ENCODE peak calls at places on chromosome X, in nine cellular contexts. One of them, this sample, is unnamed. For H3K36me3, the result is how much of the 10 kb centered on the place peaks cover.

GRCh38 chrX:39818071-39818470 is 279.7 kb downstream of the BCOR start:
- DNase-seq in right lobe of liver: peak
- DNase-seq in transverse colon: no peak
- DNase-seq in IMR-90: no peak
- DNase-seq in endothelial cell of umbilical vein: no peak
- DNase-seq in cardiac muscle cell: no peak
- DNase-seq in uterus: no peak
- DNase-seq in MM.1S: no peak
- DNase-seq in astrocyte: no peak
- DNase-seq in this sample: peak

GRCh38 chrX:133249659-133250058 is 31.5 kb upstream of the TFDP3 start:
- DNase-seq in right lobe of liver: no peak
- DNase-seq in transverse colon: no peak
- DNase-seq in IMR-90: no peak
- DNase-seq in endothelial cell of umbilical vein: no peak
- DNase-seq in cardiac muscle cell: no peak
- DNase-seq in uterus: no peak
- DNase-seq in MM.1S: peak
- DNase-seq in astrocyte: no peak
- DNase-seq in this sample: no peak

GRCh38 chrX:136272325-136272724 is 21.1 kb upstream of the MAP7D3 start:
- DNase-seq in right lobe of liver: no peak
- DNase-seq in transverse colon: no peak
- DNase-seq in IMR-90: no peak
- DNase-seq in endothelial cell of umbilical vein: no peak
- DNase-seq in cardiac muscle cell: no peak
- DNase-seq in uterus: no peak
- DNase-seq in MM.1S: no peak
- DNase-seq in astrocyte: no peak
- DNase-seq in this sample: no peak

GRCh38 chrX:119093991-119094741 is 21.4 kb downstream of the CT47C1 start:
- DNase-seq in right lobe of liver: no peak
- DNase-seq in transverse colon: no peak
- DNase-seq in IMR-90: peak
- DNase-seq in endothelial cell of umbilical vein: no peak
- DNase-seq in cardiac muscle cell: no peak
- DNase-seq in uterus: no peak
- DNase-seq in MM.1S: no peak
- DNase-seq in astrocyte: no peak
- DNase-seq in this sample: no peak

GRCh38 chrX:25206761-25207160 is 191.0 kb upstream of the ARX start:
- DNase-seq in right lobe of liver: no peak
- DNase-seq in transverse colon: no peak
- DNase-seq in IMR-90: peak
- DNase-seq in endothelial cell of umbilical vein: no peak
- DNase-seq in cardiac muscle cell: no peak
- DNase-seq in uterus: no peak
- DNase-seq in MM.1S: no peak
- DNase-seq in astrocyte: peak
- DNase-seq in this sample: no peak

GRCh38 chrX:23114256-23114655 is 114.5 kb downstream of the DDX53 start:
- DNase-seq in right lobe of liver: no peak
- DNase-seq in transverse colon: no peak
- DNase-seq in IMR-90: no peak
- DNase-seq in endothelial cell of umbilical vein: no peak
- DNase-seq in cardiac muscle cell: no peak
- DNase-seq in uterus: no peak
- DNase-seq in MM.1S: no peak
- DNase-seq in astrocyte: no peak
- DNase-seq in this sample: no peak

GRCh38 chrX:53494427-53494826 is 60.3 kb upstream of the HSD17B10 start:
- DNase-seq in right lobe of liver: no peak
- DNase-seq in transverse colon: no peak
- DNase-seq in IMR-90: peak
- DNase-seq in endothelial cell of umbilical vein: no peak
- DNase-seq in cardiac muscle cell: no peak
- DNase-seq in uterus: no peak
- DNase-seq in MM.1S: no peak
- DNase-seq in astrocyte: no peak
- DNase-seq in this sample: no peak

GRCh38 chrX:87728459-87728858 is 210.9 kb downstream of the KLHL4 start:
- DNase-seq in right lobe of liver: no peak
- DNase-seq in transverse colon: no peak
- DNase-seq in IMR-90: no peak
- DNase-seq in endothelial cell of umbilical vein: no peak
- DNase-seq in cardiac muscle cell: no peak
- DNase-seq in uterus: no peak
- DNase-seq in MM.1S: no peak
- DNase-seq in astrocyte: no peak
- DNase-seq in this sample: no peak

GRCh38 chrX:42585842-42586621 is 191.9 kb downstream of the PPP1R2C start:
- DNase-seq in right lobe of liver: no peak
- DNase-seq in transverse colon: no peak
- DNase-seq in IMR-90: no peak
- DNase-seq in endothelial cell of umbilical vein: peak
- DNase-seq in cardiac muscle cell: no peak
- DNase-seq in uterus: no peak
- DNase-seq in MM.1S: peak
- DNase-seq in astrocyte: no peak
- DNase-seq in this sample: no peak

GRCh38 chrX:17032351-17032750 is 85.9 kb downstream of the REPS2 start:
- DNase-seq in right lobe of liver: no peak
- DNase-seq in transverse colon: no peak
- DNase-seq in IMR-90: no peak
- DNase-seq in endothelial cell of umbilical vein: peak
- DNase-seq in cardiac muscle cell: no peak
- DNase-seq in uterus: peak
- DNase-seq in MM.1S: no peak
- DNase-seq in astrocyte: peak
- DNase-seq in this sample: no peak

GRCh38 chrX:134460861-134461218 is 875 bp downstream of the HPRT1 start:
- DNase-seq in right lobe of liver: no peak
- DNase-seq in transverse colon: no peak
- DNase-seq in IMR-90: peak
- DNase-seq in endothelial cell of umbilical vein: peak
- DNase-seq in cardiac muscle cell: peak
- DNase-seq in uterus: no peak
- DNase-seq in MM.1S: peak
- DNase-seq in astrocyte: no peak
- DNase-seq in this sample: no peak

GRCh38 chrX:19595036-19595435 is 79.7 kb upstream of the MAP3K15 start:
- DNase-seq in right lobe of liver: no peak
- DNase-seq in transverse colon: no peak
- DNase-seq in IMR-90: no peak
- DNase-seq in endothelial cell of umbilical vein: no peak
- DNase-seq in cardiac muscle cell: no peak
- DNase-seq in uterus: no peak
- DNase-seq in MM.1S: peak
- DNase-seq in astrocyte: no peak
- DNase-seq in this sample: no peak

GRCh38 chrX:40262641-40263560 is 165.1 kb upstream of the BCOR start:
- DNase-seq in right lobe of liver: no peak
- DNase-seq in transverse colon: no peak
- DNase-seq in IMR-90: peak
- DNase-seq in endothelial cell of umbilical vein: peak
- DNase-seq in cardiac muscle cell: peak
- DNase-seq in uterus: peak
- DNase-seq in MM.1S: no peak
- DNase-seq in astrocyte: peak
- DNase-seq in this sample: no peak

DNA sequence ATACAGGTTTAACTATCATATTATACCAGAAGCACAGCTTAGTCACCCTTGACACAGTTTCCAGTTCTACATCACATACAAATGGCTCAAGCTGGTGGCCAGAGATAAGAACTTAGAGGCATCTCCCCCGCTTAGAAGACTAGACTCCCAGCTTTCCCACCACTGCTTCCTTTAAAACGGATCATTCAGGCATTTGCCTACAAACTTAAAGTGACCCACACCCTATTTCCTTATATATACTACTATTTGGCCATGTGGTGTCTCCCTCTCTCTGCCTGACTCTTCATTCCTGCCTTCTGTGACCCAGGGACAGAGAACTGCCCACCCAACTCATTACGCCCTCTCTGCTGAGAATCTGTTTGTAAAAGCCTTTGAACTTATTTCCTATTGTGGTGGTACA is 781.2 kb upstream of the DIAPH2 start:
- DNase-seq in right lobe of liver: no peak
- DNase-seq in transverse colon: no peak
- DNase-seq in IMR-90: no peak
- DNase-seq in endothelial cell of umbilical vein: peak
- DNase-seq in cardiac muscle cell: peak
- DNase-seq in uterus: no peak
- DNase-seq in MM.1S: no peak
- DNase-seq in astrocyte: no peak
- DNase-seq in this sample: no peak
- TF ChIP-seq CTCF in right lobe of liver: no peak
- TF ChIP-seq CTCF in transverse colon: no peak
- TF ChIP-seq CTCF in IMR-90: no peak
- TF ChIP-seq CTCF in endothelial cell of umbilical vein: peak
- TF ChIP-seq CTCF in cardiac muscle cell: no peak
- TF ChIP-seq CTCF in uterus: no peak
- TF ChIP-seq CTCF in MM.1S: no peak
- TF ChIP-seq CTCF in astrocyte: no peak
- TF ChIP-seq CTCF in this sample: no peak

DNA sequence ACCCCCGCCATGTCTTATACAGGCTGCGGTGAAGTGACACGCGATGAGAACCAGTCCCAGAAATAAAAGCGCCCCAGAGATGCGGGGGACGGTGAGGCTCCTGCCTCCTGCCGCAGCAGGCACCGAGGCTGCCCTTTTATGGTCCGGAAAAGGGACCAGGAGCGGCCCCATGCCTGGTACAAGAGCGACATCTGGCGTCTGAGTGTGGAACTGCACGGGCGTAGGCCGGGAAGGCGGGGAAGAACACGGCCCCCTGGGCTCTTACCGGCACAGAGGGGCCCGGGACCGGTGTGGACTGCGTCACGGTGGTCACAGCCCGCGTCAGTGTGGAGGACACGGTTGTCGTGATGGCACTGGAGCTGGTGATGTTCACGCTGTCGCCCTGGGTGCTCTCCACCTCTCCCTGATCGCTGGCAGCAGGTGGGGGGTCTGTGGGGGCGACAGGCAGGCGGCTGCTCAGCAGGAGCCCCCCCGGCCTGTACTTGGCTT is 8.9 kb upstream of the RENBP start:
- DNase-seq in right lobe of liver: no peak
- DNase-seq in transverse colon: peak
- DNase-seq in IMR-90: peak
- DNase-seq in endothelial cell of umbilical vein: peak
- DNase-seq in cardiac muscle cell: peak
- DNase-seq in uterus: peak
- DNase-seq in MM.1S: peak
- DNase-seq in astrocyte: peak
- DNase-seq in this sample: peak
- H3K36me3 ChIP-seq in right lobe of liver: half or more
- H3K36me3 ChIP-seq in transverse colon: under half
- H3K36me3 ChIP-seq in IMR-90: half or more
- H3K36me3 ChIP-seq in endothelial cell of umbilical vein: under half
- H3K36me3 ChIP-seq in cardiac muscle cell: under half
- H3K36me3 ChIP-seq in uterus: under half
- H3K36me3 ChIP-seq in MM.1S: under half
- H3K36me3 ChIP-seq in astrocyte: under half
- H3K36me3 ChIP-seq in this sample: under half

GRCh38 chrX:67436867-67437266 is 107.0 kb upstream of the AR start:
- DNase-seq in right lobe of liver: no peak
- DNase-seq in transverse colon: no peak
- DNase-seq in IMR-90: no peak
- DNase-seq in endothelial cell of umbilical vein: no peak
- DNase-seq in cardiac muscle cell: no peak
- DNase-seq in uterus: no peak
- DNase-seq in MM.1S: no peak
- DNase-seq in astrocyte: no peak
- DNase-seq in this sample: no peak

GRCh38 chrX:67437821-67438220 is 106.0 kb upstream of the AR start:
- DNase-seq in right lobe of liver: no peak
- DNase-seq in transverse colon: no peak
- DNase-seq in IMR-90: no peak
- DNase-seq in endothelial cell of umbilical vein: no peak
- DNase-seq in cardiac muscle cell: no peak
- DNase-seq in uterus: no peak
- DNase-seq in MM.1S: no peak
- DNase-seq in astrocyte: no peak
- DNase-seq in this sample: no peak

DNA sequence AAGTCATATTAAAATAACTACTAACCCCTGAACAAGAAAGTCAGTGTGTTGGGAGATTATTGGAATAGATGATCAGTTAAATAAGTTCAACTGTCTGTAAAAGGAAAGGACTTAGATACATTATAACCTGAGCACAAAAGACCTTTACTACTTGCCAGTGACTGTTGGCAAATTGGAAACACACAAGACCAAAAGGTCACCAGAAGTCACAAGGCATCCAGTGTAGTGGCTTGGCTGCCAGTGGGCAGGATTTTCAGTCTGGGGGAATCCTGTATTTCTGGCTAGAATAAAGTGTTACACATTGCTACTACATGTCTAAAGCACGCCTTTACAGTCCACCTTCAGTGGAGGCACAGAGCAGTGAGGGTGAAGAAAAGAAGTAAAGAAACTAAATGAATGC is 108.3 kb upstream of the AR start:
- DNase-seq in right lobe of liver: peak
- DNase-seq in transverse colon: no peak
- DNase-seq in IMR-90: no peak
- DNase-seq in endothelial cell of umbilical vein: no peak
- DNase-seq in cardiac muscle cell: no peak
- DNase-seq in uterus: no peak
- DNase-seq in MM.1S: no peak
- DNase-seq in astrocyte: no peak
- DNase-seq in this sample: no peak
- H3K4me3 ChIP-seq in right lobe of liver: no peak
- H3K4me3 ChIP-seq in transverse colon: no peak
- H3K4me3 ChIP-seq in IMR-90: no peak
- H3K4me3 ChIP-seq in endothelial cell of umbilical vein: no peak
- H3K4me3 ChIP-seq in cardiac muscle cell: no peak
- H3K4me3 ChIP-seq in uterus: no peak
- H3K4me3 ChIP-seq in MM.1S: no peak
- H3K4me3 ChIP-seq in astrocyte: no peak
- H3K4me3 ChIP-seq in this sample: no peak

GRCh38 chrX:95346854-95347253 is 1337.8 kb upstream of the DIAPH2 start:
- DNase-seq in right lobe of liver: no peak
- DNase-seq in transverse colon: no peak
- DNase-seq in IMR-90: peak
- DNase-seq in endothelial cell of umbilical vein: no peak
- DNase-seq in cardiac muscle cell: no peak
- DNase-seq in uterus: no peak
- DNase-seq in MM.1S: peak
- DNase-seq in astrocyte: no peak
- DNase-seq in this sample: no peak
- TF ChIP-seq CTCF in right lobe of liver: peak
- TF ChIP-seq CTCF in transverse colon: no peak
- TF ChIP-seq CTCF in IMR-90: peak
- TF ChIP-seq CTCF in endothelial cell of umbilical vein: no peak
- TF ChIP-seq CTCF in cardiac muscle cell: no peak
- TF ChIP-seq CTCF in uterus: no peak
- TF ChIP-seq CTCF in MM.1S: peak
- TF ChIP-seq CTCF in astrocyte: peak
- TF ChIP-seq CTCF in this sample: no peak